ENCODE peak calls at places on chromosomes 3 and 15, in seven cellular contexts. S is A673, X is RWPE1, Q is MCF 10A, N is astrocyte of the cerebellum, M is endothelial cell of umbilical vein, H is upper lobe of right lung. C is an unnamed sample.

GRCh38 chr15:60093273-60094067 is 89.4 kb downstream of the FOXB1 start:
- DNase-seq in S (no peak), N (no peak), M (no peak), Q (peak; percentile 86), H (no peak), X (peak; percentile 41), C (no peak)

GRCh38 chr3:197475514-197475913 is 80.3 kb downstream of the BDH1 start:
- DNase-seq in M (no peak), N (no peak), H (no peak), Q (no peak), X (no peak), S (no peak), C (no peak)

GRCh38 chr3:32132706-32133105 is 26.3 kb downstream of the GPD1L start:
- DNase-seq in X (no peak), N (no peak), S (no peak), M (no peak), H (no peak), Q (no peak), C (no peak)

GRCh38 chr3:17118771-17119170 is 234.0 kb downstream of the PLCL2 start:
- DNase-seq in H (no peak), N (no peak), X (no peak), Q (no peak), S (no peak), M (no peak), C (no peak)

GRCh38 chr15:44159492-44159891 is 35.6 kb downstream of the FRMD5 start:
- DNase-seq in N (no peak), H (no peak), X (no peak), M (no peak), Q (no peak), S (no peak), C (no peak)

GRCh38 chr15:51649659-51650521 is 27.3 kb upstream of the DMXL2 start:
- DNase-seq in N (peak; percentile 75), M (peak; percentile 81), S (peak; percentile 77), X (peak; percentile 72), H (no peak), Q (peak; percentile 82), C (peak; percentile 64)

GRCh38 chr3:125916376-125916978 is 52.5 kb upstream of the ROPN1B start:
- DNase-seq in Q (peak; percentile 90), N (peak; percentile 85), H (no peak), S (peak; percentile 97), M (peak; percentile 92), X (peak; percentile 82), C (peak; percentile 92)

GRCh38 chr3:187319699-187320302 is 28.3 kb upstream of the MASP1 start:
- DNase-seq in S (peak; percentile 86), Q (peak; percentile 77), X (peak; percentile 17), H (peak; percentile 69), N (peak; percentile 66), M (peak; percentile 53), C (peak; percentile 56)

GRCh38 chr15:80967451-80967850 is 22.2 kb downstream of the MESD start:
- DNase-seq in N (peak; percentile 85), Q (no peak), X (no peak), S (no peak), H (no peak), M (no peak), C (no peak)

GRCh38 chr3:127791221-127791913 is 30.9 kb downstream of the MGLL start:
- DNase-seq in H (no peak), N (peak; percentile 65), M (no peak), S (peak; percentile 26), X (peak; percentile 34), Q (peak; percentile 63), C (peak; percentile 81)

GRCh38 chr3:106811376-106811775 is 565.9 kb upstream of the CCDC54 start:
- DNase-seq in Q (peak; percentile 9), S (peak; percentile 44), N (peak; percentile 81), H (no peak), M (peak; percentile 65), X (peak; percentile 14), C (no peak)

GRCh38 chr3:58679974-58680656 is 13.5 kb upstream of the FAM3D start:
- DNase-seq in Q (peak; percentile 13), M (no peak), H (no peak), N (no peak), S (no peak), X (peak; percentile 5), C (no peak)

GRCh38 chr3:36214460-36214859 is 165.8 kb upstream of the STAC start:
- DNase-seq in X (no peak), H (no peak), M (no peak), Q (no peak), N (no peak), S (no peak), C (no peak)

GRCh38 chr3:71972031-71972430 is 187.1 kb upstream of the PROK2 start:
- DNase-seq in N (no peak), H (no peak), M (no peak), X (peak; percentile 17), Q (peak; percentile 89), S (no peak), C (no peak)

GRCh38 chr15:96165775-96166174 is 164.7 kb upstream of the NR2F2 start:
- DNase-seq in N (no peak), S (no peak), M (no peak), H (no peak), X (no peak), Q (no peak), C (no peak)
- TF ChIP-seq CTCF in N (no peak), S (no peak), M (no peak), H (no peak), X (no peak), Q (no peak), C (no peak)

DNA sequence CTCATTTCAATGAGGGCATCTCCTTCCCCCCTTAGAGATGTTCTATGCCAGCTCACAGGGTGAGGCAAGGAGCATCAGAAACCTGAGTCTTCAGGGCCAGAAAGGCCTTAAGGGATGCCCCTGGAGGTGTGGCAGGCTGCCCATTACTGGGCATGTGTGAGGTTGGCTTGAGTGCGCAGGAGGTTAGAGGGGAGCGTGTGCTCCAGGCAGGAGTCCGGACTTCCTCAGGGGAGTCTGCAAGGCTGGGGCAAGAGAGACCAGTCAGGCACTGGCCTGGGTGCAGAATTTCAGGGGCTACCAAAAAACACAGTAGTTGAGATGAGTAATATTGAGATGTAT is 1.9 kb downstream of the LOXL1 start:
- DNase-seq in X (no peak), Q (no peak), N (no peak), S (no peak), H (no peak), M (no peak), C (no peak)
- TF ChIP-seq CTCF in X (no peak), Q (no peak), N (no peak), S (no peak), H (no peak), M (no peak), C (no peak)

GRCh38 chr3:124277516-124277890 is 285.6 kb upstream of the ROPN1 start:
- DNase-seq in M (peak; percentile 77), N (peak; percentile 70), H (no peak), Q (peak; percentile 48), X (no peak), S (no peak), C (no peak)
- TF ChIP-seq CTCF in M (no peak), N (peak; percentile 35), H (peak; percentile 8), Q (no peak), X (no peak), S (no peak), C (no peak)

GRCh38 chr3:162489853-162490252 is 993.2 kb downstream of the OTOL1 start:
- DNase-seq in M (no peak), N (no peak), S (peak; percentile 69), X (no peak), Q (no peak), H (no peak), C (no peak)
- TF ChIP-seq CTCF in M (no peak), N (no peak), S (peak; percentile 57), X (no peak), Q (no peak), H (no peak), C (no peak)

DNA sequence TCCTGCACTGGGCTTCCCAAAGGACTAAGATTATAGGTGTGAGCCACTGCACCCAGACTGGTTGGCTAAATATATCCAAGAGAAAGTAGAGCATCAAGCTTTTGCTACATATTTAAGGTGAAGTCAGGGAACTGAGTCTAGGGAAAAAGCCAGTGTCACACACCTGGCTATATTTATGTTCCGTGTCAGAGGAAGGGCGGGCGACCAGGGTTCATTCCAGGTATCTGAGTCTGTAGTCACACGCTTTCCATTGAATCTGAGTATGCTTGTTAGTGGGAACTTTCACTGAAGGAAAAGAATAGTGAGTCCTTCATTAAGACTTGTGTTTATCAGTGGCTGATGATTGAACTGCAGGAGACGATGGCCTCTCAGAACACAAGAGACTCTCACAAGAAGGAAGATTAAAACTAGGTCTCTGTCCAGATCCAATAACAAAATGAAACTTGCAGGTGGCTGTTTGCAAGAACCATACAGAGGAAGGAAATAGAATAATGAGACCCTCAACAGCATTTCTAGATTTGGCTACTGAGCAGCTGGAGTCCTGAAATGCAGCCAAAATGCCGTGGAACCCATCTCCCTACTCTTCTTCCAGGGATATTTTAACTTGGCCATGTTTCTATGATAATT is 276.3 kb downstream of the THSD4 start:
- DNase-seq in S (peak; percentile 65), H (no peak), X (no peak), M (no peak), N (no peak), Q (no peak), C (no peak)
- TF ChIP-seq CTCF in S (no peak), H (no peak), X (no peak), M (no peak), N (no peak), Q (no peak), C (no peak)

DNA sequence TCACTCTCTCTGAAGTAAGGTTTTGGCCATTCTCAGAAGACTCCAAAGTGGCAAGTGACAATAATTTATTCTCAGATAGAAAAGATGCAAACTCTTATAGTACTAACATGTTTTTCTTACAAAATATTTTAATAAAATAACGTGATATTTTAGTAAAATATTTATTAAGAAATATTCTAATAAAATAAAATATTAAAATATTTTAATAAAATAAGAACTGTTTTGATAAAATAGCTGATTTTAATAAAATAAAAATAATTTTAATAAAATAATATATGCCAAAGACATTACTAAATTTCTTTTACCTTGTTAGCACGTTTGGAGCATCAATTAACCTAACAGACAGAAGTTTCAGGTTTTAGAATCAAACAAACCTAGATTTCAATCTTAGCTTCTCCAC is 424.0 kb upstream of the NECTIN3 start:
- DNase-seq in H (no peak), M (no peak), S (no peak), X (no peak), N (no peak), Q (no peak), C (no peak)
- TF ChIP-seq CTCF in H (no peak), M (no peak), S (no peak), X (no peak), N (no peak), Q (no peak), C (no peak)

C was measured in GM10248.